ENCODE peak calls at places on chromosome 11, in seven cellular contexts. One of them, this sample, is unnamed.

GRCh38 chr11:126359431-126360048 is 4.1 kb downstream of the ST3GAL4 start:
- DNase-seq in H9: no peak
- DNase-seq in tibial nerve: peak
- DNase-seq in neural crest cell: no peak
- DNase-seq in foreskin fibroblast: peak
- DNase-seq in AG09309: peak
- DNase-seq in WTC11: no peak
- DNase-seq in this sample: no peak

GRCh38 chr11:46504817-46505613 is 88.8 kb downstream of the AMBRA1 start:
- DNase-seq in AG09309: no peak
- DNase-seq in tibial nerve: no peak
- DNase-seq in neural crest cell: no peak
- DNase-seq in WTC11: no peak
- DNase-seq in foreskin fibroblast: peak
- DNase-seq in H9: no peak
- DNase-seq in this sample: no peak

GRCh38 chr11:115939726-115940421 is 435.7 kb upstream of the CADM1 start:
- DNase-seq in foreskin fibroblast: no peak
- DNase-seq in neural crest cell: no peak
- DNase-seq in AG09309: no peak
- DNase-seq in WTC11: no peak
- DNase-seq in H9: no peak
- DNase-seq in tibial nerve: no peak
- DNase-seq in this sample: no peak

GRCh38 chr11:58142781-58143180 is 17.5 kb upstream of the OR9I1 start:
- DNase-seq in foreskin fibroblast: no peak
- DNase-seq in H9: no peak
- DNase-seq in tibial nerve: no peak
- DNase-seq in WTC11: no peak
- DNase-seq in AG09309: no peak
- DNase-seq in neural crest cell: no peak
- DNase-seq in this sample: no peak

GRCh38 chr11:11313426-11313825 is 39.6 kb downstream of the CSNK2A3 start:
- DNase-seq in tibial nerve: no peak
- DNase-seq in foreskin fibroblast: peak
- DNase-seq in AG09309: peak
- DNase-seq in WTC11: no peak
- DNase-seq in H9: no peak
- DNase-seq in neural crest cell: no peak
- DNase-seq in this sample: no peak

GRCh38 chr11:68978931-68979591 is 1.7 kb downstream of the MRGPRD start:
- DNase-seq in foreskin fibroblast: peak
- DNase-seq in neural crest cell: no peak
- DNase-seq in WTC11: peak
- DNase-seq in H9: peak
- DNase-seq in AG09309: no peak
- DNase-seq in tibial nerve: peak
- DNase-seq in this sample: no peak

GRCh38 chr11:44718612-44719390 is 8.0 kb upstream of the TSPAN18 start:
- DNase-seq in H9: no peak
- DNase-seq in AG09309: no peak
- DNase-seq in neural crest cell: no peak
- DNase-seq in foreskin fibroblast: no peak
- DNase-seq in WTC11: no peak
- DNase-seq in tibial nerve: no peak
- DNase-seq in this sample: no peak

GRCh38 chr11:61897387-61898246 is 6.3 kb upstream of the FADS3 start:
- DNase-seq in neural crest cell: peak
- DNase-seq in WTC11: peak
- DNase-seq in H9: peak
- DNase-seq in AG09309: no peak
- DNase-seq in tibial nerve: peak
- DNase-seq in foreskin fibroblast: peak
- DNase-seq in this sample: peak

GRCh38 chr11:1200611-1201191 is 22.2 kb upstream of the MUC5B start:
- DNase-seq in neural crest cell: no peak
- DNase-seq in tibial nerve: peak
- DNase-seq in WTC11: peak
- DNase-seq in H9: peak
- DNase-seq in foreskin fibroblast: no peak
- DNase-seq in AG09309: no peak
- DNase-seq in this sample: no peak

GRCh38 chr11:132886335-132886734 is 646.0 kb downstream of the OPCML start:
- DNase-seq in AG09309: no peak
- DNase-seq in foreskin fibroblast: peak
- DNase-seq in tibial nerve: no peak
- DNase-seq in H9: no peak
- DNase-seq in neural crest cell: no peak
- DNase-seq in WTC11: no peak
- DNase-seq in this sample: no peak

GRCh38 chr11:19474954-19475811 is 234.4 kb upstream of the E2F8 start:
- DNase-seq in AG09309: no peak
- DNase-seq in H9: no peak
- DNase-seq in foreskin fibroblast: no peak
- DNase-seq in WTC11: no peak
- DNase-seq in neural crest cell: no peak
- DNase-seq in tibial nerve: no peak
- DNase-seq in this sample: no peak

GRCh38 chr11:2538951-2539735 is 94.3 kb downstream of the KCNQ1 start:
- DNase-seq in foreskin fibroblast: no peak
- DNase-seq in AG09309: no peak
- DNase-seq in H9: no peak
- DNase-seq in WTC11: no peak
- DNase-seq in tibial nerve: no peak
- DNase-seq in neural crest cell: no peak
- DNase-seq in this sample: no peak

GRCh38 chr11:116578971-116579687 is 193.7 kb downstream of the BUD13 start:
- DNase-seq in WTC11: peak
- DNase-seq in H9: peak
- DNase-seq in foreskin fibroblast: no peak
- DNase-seq in neural crest cell: no peak
- DNase-seq in AG09309: no peak
- DNase-seq in tibial nerve: no peak
- DNase-seq in this sample: no peak

GRCh38 chr11:56948991-56949390 is 39.7 kb upstream of the OR5AK2 start:
- DNase-seq in H9: no peak
- DNase-seq in tibial nerve: no peak
- DNase-seq in WTC11: no peak
- DNase-seq in AG09309: no peak
- DNase-seq in foreskin fibroblast: no peak
- DNase-seq in neural crest cell: no peak
- DNase-seq in this sample: no peak

DNA sequence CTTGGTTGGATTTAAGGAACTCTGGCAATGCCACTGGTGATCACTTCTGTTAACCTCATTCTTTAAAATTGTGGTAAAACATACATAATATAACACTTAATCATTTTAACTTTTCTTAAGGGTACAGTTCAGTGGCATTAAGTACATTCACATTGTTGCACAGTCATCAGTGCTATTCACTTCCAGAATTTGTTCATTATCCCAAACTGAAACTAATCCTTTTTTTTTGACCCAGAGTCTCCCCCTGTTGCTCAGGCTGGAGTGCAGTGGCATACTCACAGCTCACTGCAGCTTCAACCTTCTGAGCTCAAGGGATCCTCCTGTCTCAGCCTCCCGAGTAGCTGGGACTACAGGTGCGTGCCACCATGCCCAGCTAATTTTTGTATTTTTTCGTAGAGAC is 10.6 kb downstream of the ELF5 start:
- DNase-seq in AG09309: no peak
- DNase-seq in foreskin fibroblast: peak
- DNase-seq in neural crest cell: no peak
- DNase-seq in WTC11: no peak
- DNase-seq in tibial nerve: no peak
- DNase-seq in H9: no peak
- DNase-seq in this sample: no peak
- TF ChIP-seq CTCF in AG09309: peak
- TF ChIP-seq CTCF in foreskin fibroblast: no peak
- TF ChIP-seq CTCF in neural crest cell: no peak
- TF ChIP-seq CTCF in WTC11: no peak
- TF ChIP-seq CTCF in tibial nerve: no peak
- TF ChIP-seq CTCF in H9: no peak
- TF ChIP-seq CTCF in this sample: no peak

GRCh38 chr11:17763703-17764102 is 29.1 kb downstream of the KCNC1 start:
- DNase-seq in neural crest cell: no peak
- DNase-seq in WTC11: no peak
- DNase-seq in AG09309: no peak
- DNase-seq in foreskin fibroblast: no peak
- DNase-seq in H9: no peak
- DNase-seq in tibial nerve: no peak
- DNase-seq in this sample: no peak

GRCh38 chr11:17763244-17763643 is 28.7 kb downstream of the KCNC1 start:
- DNase-seq in AG09309: no peak
- DNase-seq in WTC11: no peak
- DNase-seq in tibial nerve: no peak
- DNase-seq in foreskin fibroblast: no peak
- DNase-seq in neural crest cell: no peak
- DNase-seq in H9: no peak
- DNase-seq in this sample: no peak

GRCh38 chr11:17764446-17765218 is 30.1 kb downstream of the KCNC1 start:
- DNase-seq in foreskin fibroblast: no peak
- DNase-seq in tibial nerve: no peak
- DNase-seq in neural crest cell: peak
- DNase-seq in WTC11: no peak
- DNase-seq in H9: no peak
- DNase-seq in AG09309: no peak
- DNase-seq in this sample: peak

GRCh38 chr11:17760102-17761029 is 25.8 kb downstream of the KCNC1 start:
- DNase-seq in AG09309: no peak
- DNase-seq in H9: peak
- DNase-seq in WTC11: peak
- DNase-seq in tibial nerve: no peak
- DNase-seq in foreskin fibroblast: peak
- DNase-seq in neural crest cell: no peak
- DNase-seq in this sample: peak

GRCh38 chr11:17762309-17762974 is 27.9 kb downstream of the KCNC1 start:
- DNase-seq in tibial nerve: no peak
- DNase-seq in WTC11: no peak
- DNase-seq in foreskin fibroblast: no peak
- DNase-seq in H9: no peak
- DNase-seq in neural crest cell: no peak
- DNase-seq in AG09309: no peak
- DNase-seq in this sample: no peak
- TF ChIP-seq CTCF in tibial nerve: no peak
- TF ChIP-seq CTCF in WTC11: no peak
- TF ChIP-seq CTCF in foreskin fibroblast: no peak
- TF ChIP-seq CTCF in H9: no peak
- TF ChIP-seq CTCF in neural crest cell: no peak
- TF ChIP-seq CTCF in AG09309: no peak
- TF ChIP-seq CTCF in this sample: no peak

DNA sequence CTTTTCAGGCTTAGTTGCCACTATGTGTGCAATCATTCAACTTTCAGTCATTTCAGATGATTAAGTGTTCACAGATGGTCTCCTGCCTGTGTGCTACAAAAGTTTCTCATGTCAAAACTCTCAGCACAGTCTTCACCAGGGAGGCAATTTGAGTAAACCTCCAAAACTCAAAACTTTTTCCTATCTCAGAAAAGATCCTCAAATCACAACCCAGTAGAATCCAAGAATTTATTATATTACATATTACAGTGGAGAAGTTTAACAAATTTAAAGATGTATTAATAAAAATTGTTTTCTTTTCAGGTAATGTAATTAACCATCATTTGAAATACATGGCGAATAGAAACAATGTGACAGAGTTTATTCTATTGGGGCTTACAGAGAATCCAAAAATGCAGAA is at the start of gene OR4C13:
- DNase-seq in AG09309: no peak
- DNase-seq in H9: no peak
- DNase-seq in tibial nerve: no peak
- DNase-seq in foreskin fibroblast: no peak
- DNase-seq in neural crest cell: no peak
- DNase-seq in WTC11: no peak
- DNase-seq in this sample: no peak
- TF ChIP-seq CTCF in AG09309: no peak
- TF ChIP-seq CTCF in H9: no peak
- TF ChIP-seq CTCF in tibial nerve: no peak
- TF ChIP-seq CTCF in foreskin fibroblast: no peak
- TF ChIP-seq CTCF in neural crest cell: no peak
- TF ChIP-seq CTCF in WTC11: no peak
- TF ChIP-seq CTCF in this sample: no peak

GRCh38 chr11:76860539-76861475 is at the start of gene ACER3:
- DNase-seq in neural crest cell: peak
- DNase-seq in tibial nerve: peak
- DNase-seq in WTC11: peak
- DNase-seq in foreskin fibroblast: peak
- DNase-seq in H9: peak
- DNase-seq in AG09309: peak
- DNase-seq in this sample: peak
- TF ChIP-seq CTCF in neural crest cell: peak
- TF ChIP-seq CTCF in tibial nerve: peak
- TF ChIP-seq CTCF in WTC11: no peak
- TF ChIP-seq CTCF in foreskin fibroblast: peak
- TF ChIP-seq CTCF in H9: no peak
- TF ChIP-seq CTCF in AG09309: peak
- TF ChIP-seq CTCF in this sample: no peak

GRCh38 chr11:28003615-28004014 is 104.3 kb downstream of the KIF18A start:
- DNase-seq in tibial nerve: no peak
- DNase-seq in H9: no peak
- DNase-seq in WTC11: no peak
- DNase-seq in neural crest cell: no peak
- DNase-seq in AG09309: no peak
- DNase-seq in foreskin fibroblast: no peak
- DNase-seq in this sample: no peak
- TF ChIP-seq CTCF in tibial nerve: no peak
- TF ChIP-seq CTCF in H9: no peak
- TF ChIP-seq CTCF in WTC11: no peak
- TF ChIP-seq CTCF in neural crest cell: no peak
- TF ChIP-seq CTCF in AG09309: no peak
- TF ChIP-seq CTCF in foreskin fibroblast: no peak
- TF ChIP-seq CTCF in this sample: no peak

GRCh38 chr11:48019597-48019996 is 39.2 kb downstream of the PTPRJ start:
- DNase-seq in H9: no peak
- DNase-seq in foreskin fibroblast: no peak
- DNase-seq in tibial nerve: no peak
- DNase-seq in neural crest cell: no peak
- DNase-seq in WTC11: no peak
- DNase-seq in AG09309: no peak
- DNase-seq in this sample: no peak
- TF ChIP-seq CTCF in H9: no peak
- TF ChIP-seq CTCF in foreskin fibroblast: no peak
- TF ChIP-seq CTCF in tibial nerve: no peak
- TF ChIP-seq CTCF in neural crest cell: no peak
- TF ChIP-seq CTCF in WTC11: no peak
- TF ChIP-seq CTCF in AG09309: no peak
- TF ChIP-seq CTCF in this sample: no peak